ENCODE peak calls at places on chromosomes 5 and 9, in eight cellular contexts. One of them, this sample, is unnamed.
A peak's percentile ranks its signal among the peaks of the same experiment; 100 is the strongest.

GRCh38 chr5:106827061-106827460 is 843.7 kb downstream of the EFNA5 start:
- DNase-seq in uterus: no peak
- DNase-seq in SJSA1: no peak
- DNase-seq in ascending aorta: no peak
- DNase-seq in astrocyte: peak; percentile 42
- DNase-seq in pancreas: no peak
- DNase-seq in K562: no peak
- DNase-seq in H9: no peak
- DNase-seq in this sample: no peak

GRCh38 chr9:120186276-120186675 is 393.7 kb downstream of the CDK5RAP2 start:
- DNase-seq in uterus: no peak
- DNase-seq in SJSA1: no peak
- DNase-seq in ascending aorta: no peak
- DNase-seq in astrocyte: no peak
- DNase-seq in pancreas: no peak
- DNase-seq in K562: no peak
- DNase-seq in H9: no peak
- DNase-seq in this sample: no peak

GRCh38 chr5:59002162-59002825 is 419.4 kb downstream of the RAB3C start:
- DNase-seq in uterus: no peak
- DNase-seq in SJSA1: no peak
- DNase-seq in ascending aorta: no peak
- DNase-seq in astrocyte: no peak
- DNase-seq in pancreas: no peak
- DNase-seq in K562: no peak
- DNase-seq in H9: no peak
- DNase-seq in this sample: no peak

GRCh38 chr5:69512740-69513260 is 20.2 kb downstream of the OCLN start:
- DNase-seq in uterus: no peak
- DNase-seq in SJSA1: no peak
- DNase-seq in ascending aorta: no peak
- DNase-seq in astrocyte: peak; percentile 90
- DNase-seq in pancreas: no peak
- DNase-seq in K562: no peak
- DNase-seq in H9: no peak
- DNase-seq in this sample: no peak

GRCh38 chr9:127886401-127886972 is 9.0 kb upstream of the AK1 start:
- DNase-seq in uterus: peak; percentile 13
- DNase-seq in SJSA1: no peak
- DNase-seq in ascending aorta: no peak
- DNase-seq in astrocyte: no peak
- DNase-seq in pancreas: peak; percentile 14
- DNase-seq in K562: peak; percentile 82
- DNase-seq in H9: no peak
- DNase-seq in this sample: no peak

GRCh38 chr5:122704247-122705036 is 70.4 kb upstream of the SNX2 start:
- DNase-seq in uterus: no peak
- DNase-seq in SJSA1: no peak
- DNase-seq in ascending aorta: no peak
- DNase-seq in astrocyte: peak; percentile 42
- DNase-seq in pancreas: no peak
- DNase-seq in K562: peak; percentile 13
- DNase-seq in H9: no peak
- DNase-seq in this sample: peak; percentile 57

GRCh38 chr5:53601570-53601969 is 41.1 kb downstream of the NDUFS4 start:
- DNase-seq in uterus: no peak
- DNase-seq in SJSA1: no peak
- DNase-seq in ascending aorta: no peak
- DNase-seq in astrocyte: peak; percentile 49
- DNase-seq in pancreas: no peak
- DNase-seq in K562: no peak
- DNase-seq in H9: no peak
- DNase-seq in this sample: no peak

GRCh38 chr9:92686954-92687353 is 17.0 kb upstream of the IPPK start:
- DNase-seq in uterus: no peak
- DNase-seq in SJSA1: no peak
- DNase-seq in ascending aorta: no peak
- DNase-seq in astrocyte: no peak
- DNase-seq in pancreas: no peak
- DNase-seq in K562: peak; percentile 37
- DNase-seq in H9: peak; percentile 50
- DNase-seq in this sample: peak; percentile 35

GRCh38 chr5:38607930-38608545 is 51.6 kb upstream of the LIFR start:
- DNase-seq in uterus: no peak
- DNase-seq in SJSA1: no peak
- DNase-seq in ascending aorta: no peak
- DNase-seq in astrocyte: peak; percentile 89
- DNase-seq in pancreas: peak; percentile 54
- DNase-seq in K562: peak; percentile 42
- DNase-seq in H9: no peak
- DNase-seq in this sample: no peak

GRCh38 chr5:76514254-76514653 is 108.9 kb downstream of the F2RL2 start:
- DNase-seq in uterus: no peak
- DNase-seq in SJSA1: no peak
- DNase-seq in ascending aorta: no peak
- DNase-seq in astrocyte: no peak
- DNase-seq in pancreas: no peak
- DNase-seq in K562: no peak
- DNase-seq in H9: no peak
- DNase-seq in this sample: no peak

GRCh38 chr5:179908528-179908927 is 831 bp upstream of the TBC1D9B start:
- DNase-seq in uterus: no peak
- DNase-seq in SJSA1: no peak
- DNase-seq in ascending aorta: no peak
- DNase-seq in astrocyte: no peak
- DNase-seq in pancreas: no peak
- DNase-seq in K562: no peak
- DNase-seq in H9: peak; percentile 90
- DNase-seq in this sample: peak; percentile 22

GRCh38 chr5:568809-569208 is 43.3 kb upstream of the CEP72 start:
- DNase-seq in uterus: no peak
- DNase-seq in SJSA1: peak; percentile 24
- DNase-seq in ascending aorta: no peak
- DNase-seq in astrocyte: no peak
- DNase-seq in pancreas: no peak
- DNase-seq in K562: no peak
- DNase-seq in H9: no peak
- DNase-seq in this sample: no peak

GRCh38 chr5:65364907-65365306 is 116.8 kb downstream of the ADAMTS6 start:
- DNase-seq in uterus: no peak
- DNase-seq in SJSA1: no peak
- DNase-seq in ascending aorta: no peak
- DNase-seq in astrocyte: peak; percentile 12
- DNase-seq in pancreas: no peak
- DNase-seq in K562: no peak
- DNase-seq in H9: no peak
- DNase-seq in this sample: no peak

GRCh38 chr5:33816791-33817190 is 75.0 kb downstream of the ADAMTS12 start:
- DNase-seq in uterus: no peak
- DNase-seq in SJSA1: no peak
- DNase-seq in ascending aorta: no peak
- DNase-seq in astrocyte: peak; percentile 70
- DNase-seq in pancreas: no peak
- DNase-seq in K562: no peak
- DNase-seq in H9: no peak
- DNase-seq in this sample: no peak

GRCh38 chr9:135522137-135522877 is 1.1 kb downstream of the LCN1 start:
- DNase-seq in uterus: no peak
- DNase-seq in SJSA1: peak; percentile 35
- DNase-seq in ascending aorta: peak; percentile 5
- DNase-seq in astrocyte: no peak
- DNase-seq in pancreas: no peak
- DNase-seq in K562: no peak
- DNase-seq in H9: no peak
- DNase-seq in this sample: no peak

GRCh38 chr5:112240011-112240410 is 179.1 kb downstream of the EPB41L4A start:
- DNase-seq in uterus: no peak
- DNase-seq in SJSA1: no peak
- DNase-seq in ascending aorta: no peak
- DNase-seq in astrocyte: no peak
- DNase-seq in pancreas: no peak
- DNase-seq in K562: no peak
- DNase-seq in H9: no peak
- DNase-seq in this sample: no peak

GRCh38 chr5:59760798-59761348 is 132.7 kb downstream of the PDE4D start:
- DNase-seq in uterus: no peak
- DNase-seq in SJSA1: no peak
- DNase-seq in ascending aorta: no peak
- DNase-seq in astrocyte: peak; percentile 69
- DNase-seq in pancreas: no peak
- DNase-seq in K562: no peak
- DNase-seq in H9: no peak
- DNase-seq in this sample: no peak

GRCh38 chr5:10553476-10553875 is 10.4 kb upstream of the ANKRD33B start:
- DNase-seq in uterus: no peak
- DNase-seq in SJSA1: no peak
- DNase-seq in ascending aorta: no peak
- DNase-seq in astrocyte: no peak
- DNase-seq in pancreas: no peak
- DNase-seq in K562: peak; percentile 3
- DNase-seq in H9: no peak
- DNase-seq in this sample: no peak

GRCh38 chr5:173972844-173973613 is 15.9 kb upstream of the C5orf47 start:
- DNase-seq in uterus: peak; percentile 86
- DNase-seq in SJSA1: peak; percentile 86
- DNase-seq in ascending aorta: no peak
- DNase-seq in astrocyte: peak; percentile 51
- DNase-seq in pancreas: peak; percentile 87
- DNase-seq in K562: peak; percentile 83
- DNase-seq in H9: peak; percentile 84
- DNase-seq in this sample: peak; percentile 85

GRCh38 chr9:124553738-124554137 is 46.5 kb upstream of the NR5A1 start:
- DNase-seq in uterus: no peak
- DNase-seq in SJSA1: peak; percentile 48
- DNase-seq in ascending aorta: no peak
- DNase-seq in astrocyte: peak; percentile 96
- DNase-seq in pancreas: no peak
- DNase-seq in K562: no peak
- DNase-seq in H9: no peak
- DNase-seq in this sample: no peak

GRCh38 chr5:2740051-2740848 is 11.2 kb downstream of the IRX2 start:
- DNase-seq in uterus: no peak
- DNase-seq in SJSA1: no peak
- DNase-seq in ascending aorta: no peak
- DNase-seq in astrocyte: no peak
- DNase-seq in pancreas: no peak
- DNase-seq in K562: no peak
- DNase-seq in H9: peak; percentile 59
- DNase-seq in this sample: no peak

GRCh38 chr9:113956901-113957777 is 81.0 kb downstream of the ZNF618 start:
- DNase-seq in uterus: no peak
- DNase-seq in SJSA1: no peak
- DNase-seq in ascending aorta: no peak
- DNase-seq in astrocyte: peak; percentile 30
- DNase-seq in pancreas: no peak
- DNase-seq in K562: no peak
- DNase-seq in H9: no peak
- DNase-seq in this sample: no peak
- H3K4me1 ChIP-seq in uterus: no peaks in the 10 kb centered on the region
- H3K4me1 ChIP-seq in SJSA1: peaks cover 37% of the 10 kb centered on the region
- H3K4me1 ChIP-seq in ascending aorta: peaks cover 42% of the 10 kb centered on the region
- H3K4me1 ChIP-seq in astrocyte: peaks cover 58% of the 10 kb centered on the region
- H3K4me1 ChIP-seq in pancreas: peaks cover 9% of the 10 kb centered on the region
- H3K4me1 ChIP-seq in K562: no peaks in the 10 kb centered on the region
- H3K4me1 ChIP-seq in H9: no peaks in the 10 kb centered on the region
- H3K4me1 ChIP-seq in this sample: no peaks in the 10 kb centered on the region

DNA sequence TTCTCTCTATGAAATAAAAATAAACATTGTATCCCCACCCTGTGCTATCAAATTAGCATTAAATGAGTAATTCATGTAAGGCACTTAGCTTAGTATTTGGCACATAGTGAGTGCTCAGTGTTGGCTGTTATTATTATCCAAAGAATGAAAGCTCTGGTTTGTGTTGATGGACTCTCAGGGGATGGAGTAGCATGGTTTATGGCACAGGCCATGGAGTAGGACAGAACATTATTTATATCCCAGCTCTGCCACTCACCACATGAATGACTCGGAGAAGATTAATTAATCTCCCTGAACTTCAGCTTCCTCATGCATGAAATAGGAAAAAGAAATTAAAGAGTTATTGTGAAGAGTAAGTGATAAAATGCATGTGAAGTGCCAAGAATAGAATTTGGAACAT is 146.2 kb downstream of the GRIA1 start:
- DNase-seq in uterus: no peak
- DNase-seq in SJSA1: no peak
- DNase-seq in ascending aorta: no peak
- DNase-seq in astrocyte: no peak
- DNase-seq in pancreas: no peak
- DNase-seq in K562: no peak
- DNase-seq in H9: no peak
- DNase-seq in this sample: no peak
- H3K4me1 ChIP-seq in uterus: no peaks in the 10 kb centered on the region
- H3K4me1 ChIP-seq in SJSA1: no peaks in the 10 kb centered on the region
- H3K4me1 ChIP-seq in ascending aorta: peaks cover 8% of the 10 kb centered on the region
- H3K4me1 ChIP-seq in astrocyte: no peaks in the 10 kb centered on the region
- H3K4me1 ChIP-seq in pancreas: no peaks in the 10 kb centered on the region
- H3K4me1 ChIP-seq in K562: no peaks in the 10 kb centered on the region
- H3K4me1 ChIP-seq in H9: peaks cover 10% of the 10 kb centered on the region
- H3K4me1 ChIP-seq in this sample: peaks cover 3% of the 10 kb centered on the region

DNA sequence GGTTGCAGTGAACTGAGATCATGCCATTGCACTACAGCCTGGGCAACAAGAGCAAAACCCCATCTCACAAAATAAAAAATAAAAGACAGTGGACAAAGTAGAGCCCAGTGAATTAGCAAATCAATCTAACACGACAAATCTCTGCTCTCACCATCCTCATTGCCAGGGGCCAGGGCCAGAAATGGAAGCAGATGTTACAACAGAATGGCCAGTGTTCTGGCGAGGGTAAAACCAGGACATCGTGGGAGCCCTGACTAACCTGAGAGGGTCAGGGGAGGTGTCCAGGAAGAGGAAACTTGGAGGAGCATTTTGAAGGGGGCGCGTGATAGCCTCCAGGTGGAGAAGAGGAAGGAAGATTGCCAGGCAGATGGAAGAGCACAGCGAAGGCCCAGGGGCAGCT is 58.4 kb downstream of the NEURL1B start:
- DNase-seq in uterus: no peak
- DNase-seq in SJSA1: no peak
- DNase-seq in ascending aorta: no peak
- DNase-seq in astrocyte: no peak
- DNase-seq in pancreas: no peak
- DNase-seq in K562: no peak
- DNase-seq in H9: no peak
- DNase-seq in this sample: no peak
- H3K4me1 ChIP-seq in uterus: no peaks in the 10 kb centered on the region
- H3K4me1 ChIP-seq in SJSA1: peaks cover 8% of the 10 kb centered on the region
- H3K4me1 ChIP-seq in ascending aorta: peaks cover 20% of the 10 kb centered on the region
- H3K4me1 ChIP-seq in astrocyte: no peaks in the 10 kb centered on the region
- H3K4me1 ChIP-seq in pancreas: no peaks in the 10 kb centered on the region
- H3K4me1 ChIP-seq in K562: peaks cover 4% of the 10 kb centered on the region
- H3K4me1 ChIP-seq in H9: peaks cover 5% of the 10 kb centered on the region
- H3K4me1 ChIP-seq in this sample: peaks cover 7% of the 10 kb centered on the region

DNA sequence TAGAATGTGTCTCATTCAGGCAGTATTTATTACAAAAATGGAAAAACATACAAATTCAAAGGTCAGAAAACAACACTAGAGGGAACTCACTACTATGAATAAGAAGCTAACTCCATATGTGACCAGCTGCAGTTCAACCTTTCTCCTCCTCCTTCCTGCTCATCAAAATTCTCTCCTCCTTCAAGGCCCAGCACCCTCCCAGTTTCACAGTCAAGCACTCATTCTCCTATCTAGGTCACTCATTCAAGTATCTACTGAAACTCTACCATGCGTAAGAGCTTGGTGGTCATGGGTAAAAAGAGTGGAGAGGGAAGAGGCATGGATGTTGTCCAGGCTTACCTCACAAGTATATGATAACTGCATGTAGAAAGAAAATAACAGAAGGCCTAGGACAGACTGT is 27.6 kb downstream of the ECPAS start:
- DNase-seq in uterus: no peak
- DNase-seq in SJSA1: no peak
- DNase-seq in ascending aorta: no peak
- DNase-seq in astrocyte: no peak
- DNase-seq in pancreas: no peak
- DNase-seq in K562: no peak
- DNase-seq in H9: no peak
- DNase-seq in this sample: no peak
- H3K4me1 ChIP-seq in uterus: peaks cover 8% of the 10 kb centered on the region
- H3K4me1 ChIP-seq in SJSA1: no peaks in the 10 kb centered on the region
- H3K4me1 ChIP-seq in ascending aorta: peaks cover 3% of the 10 kb centered on the region
- H3K4me1 ChIP-seq in astrocyte: no peaks in the 10 kb centered on the region
- H3K4me1 ChIP-seq in pancreas: peaks cover 36% of the 10 kb centered on the region
- H3K4me1 ChIP-seq in K562: no peaks in the 10 kb centered on the region
- H3K4me1 ChIP-seq in H9: peaks cover 14% of the 10 kb centered on the region
- H3K4me1 ChIP-seq in this sample: peaks cover 7% of the 10 kb centered on the region